ENCODE peak calls at places on chromosome 20, in six cellular contexts. G is PC-3, Z is neural progenitor cell, W is HCT116, O is hepatocyte, P is MM.1S. J is an unnamed sample.

GRCh38 chr20:39038047-39038446 is 75.9 kb downstream of the DHX35 start:
- DNase-seq in G (no peak), Z (no peak), W (no peak), O (no peak), P (no peak), J (no peak)

GRCh38 chr20:46991850-46992639 is 97.4 kb downstream of the EYA2 start:
- DNase-seq in G (no peak), Z (no peak), W (no peak), O (no peak), P (no peak), J (no peak)

GRCh38 chr20:38460040-38460623 is 12.5 kb upstream of the RALGAPB start:
- DNase-seq in G (peak; percentile 91), Z (no peak), W (peak; percentile 80), O (peak; percentile 86), P (no peak), J (peak; percentile 60)

GRCh38 chr20:1934578-1935573 is 39.7 kb downstream of the SIRPA start:
- DNase-seq in G (no peak), Z (no peak), W (no peak), O (peak; percentile 61), P (no peak), J (peak; percentile 98)

GRCh38 chr20:2692886-2693285 is 306 bp downstream of the EBF4 start:
- DNase-seq in G (no peak), Z (peak; percentile 67), W (no peak), O (no peak), P (no peak), J (peak; percentile 37)

GRCh38 chr20:23640018-23640872 is 2.5 kb upstream of the CST3 start:
- DNase-seq in G (no peak), Z (no peak), W (no peak), O (no peak), P (no peak), J (no peak)

GRCh38 chr20:1949711-1950110 is 44.1 kb downstream of the PDYN start:
- DNase-seq in G (no peak), Z (no peak), W (no peak), O (no peak), P (no peak), J (no peak)

GRCh38 chr20:62138204-62138543 is 5.0 kb downstream of the PSMA7 start:
- DNase-seq in G (no peak), Z (no peak), W (no peak), O (no peak), P (no peak), J (no peak)

GRCh38 chr20:51995551-51995951 is 193.2 kb upstream of the SALL4 start:
- DNase-seq in G (no peak), Z (no peak), W (no peak), O (no peak), P (no peak), J (no peak)

DNA sequence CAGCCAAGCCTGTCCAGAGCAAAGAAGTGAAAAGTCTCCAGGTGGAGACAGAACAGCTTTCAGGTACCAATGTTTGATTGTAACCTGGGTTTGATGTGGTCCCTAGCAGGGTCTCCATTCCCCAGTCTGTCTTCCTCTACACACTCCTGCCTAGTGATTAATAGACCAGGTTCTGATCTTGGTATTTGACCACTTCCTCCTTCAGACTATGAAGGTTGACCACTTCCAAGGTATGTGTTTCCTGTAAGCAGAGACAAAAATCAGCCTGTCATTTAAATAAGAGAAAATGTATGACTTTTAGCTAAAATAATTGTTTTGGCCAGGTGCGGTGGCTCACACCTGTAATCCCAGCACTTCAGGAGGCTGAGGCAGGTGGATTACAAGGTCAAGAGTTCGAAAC is 41.8 kb upstream of the TOP1 start:
- DNase-seq in G (peak; percentile 11), Z (no peak), W (no peak), O (no peak), P (peak; percentile 92), J (no peak)
- TF ChIP-seq EZH2phosphoT487 in G (no peak), Z (no peak), W (no peak), O (no peak), P (no peak), J (no peak)

GRCh38 chr20:58908216-58908615 is 55.7 kb downstream of the GNAS start:
- DNase-seq in G (no peak), Z (no peak), W (no peak), O (no peak), P (peak; percentile 50), J (no peak)
- H3K4me2 ChIP-seq in G (no peak overlapping the region), Z (no peak overlapping the region), W (peak overlapping the region; percentile 49), O (peak overlapping the region; percentile 38), P (peak overlapping the region; percentile 84), J (peak overlapping the region; percentile 73)

DNA sequence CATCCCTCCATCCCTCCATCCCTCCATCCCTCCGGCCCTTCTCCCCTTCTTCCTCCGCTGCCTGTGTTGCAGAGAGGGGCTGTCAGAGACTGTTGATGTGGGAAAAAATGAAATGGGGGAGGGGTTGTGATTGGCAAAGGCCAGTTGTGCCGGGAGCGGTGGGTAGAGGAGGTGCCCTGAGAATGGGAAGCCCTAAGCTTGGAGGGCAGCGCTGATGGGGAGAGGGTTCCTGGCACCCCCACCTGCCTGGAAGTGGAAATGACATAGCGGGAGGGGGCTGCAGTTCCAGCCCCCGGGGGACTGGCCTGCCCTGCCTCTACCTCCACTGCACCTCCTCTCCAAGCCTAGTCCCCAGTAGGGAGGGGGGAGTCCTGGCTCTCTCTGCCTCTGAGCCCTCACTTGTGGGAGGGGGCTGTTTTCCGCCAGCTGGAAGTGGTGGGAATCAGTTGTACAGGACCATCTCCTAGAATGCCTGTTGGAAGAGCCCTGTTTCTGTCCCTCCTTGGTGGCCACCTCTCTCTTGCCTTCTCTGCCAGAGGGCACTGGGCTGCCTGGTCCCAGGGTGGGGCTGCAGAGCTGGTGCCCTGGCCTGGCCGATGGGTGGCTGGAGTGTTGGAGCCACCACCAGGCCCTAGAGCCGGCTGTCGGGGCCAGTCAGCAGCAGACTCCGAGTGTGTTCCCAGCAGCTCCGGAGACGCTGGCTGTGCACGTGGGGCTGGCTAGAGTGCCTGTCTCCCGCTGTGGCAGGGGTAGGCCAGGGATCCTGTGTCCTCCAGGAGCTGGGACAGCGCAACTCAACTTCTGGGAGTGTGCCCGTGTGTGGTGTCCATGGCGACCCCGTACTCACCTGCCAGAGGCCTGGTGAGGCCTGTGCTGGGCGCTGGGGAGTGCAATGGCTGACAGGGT is 1.5 kb downstream of the DLGAP4 start:
- DNase-seq in G (no peak), Z (peak; percentile 40), W (no peak), O (no peak), P (no peak), J (no peak)
- TF ChIP-seq EZH2 in G (no peak), Z (no peak), W (no peak), O (no peak), P (no peak), J (no peak)

DNA sequence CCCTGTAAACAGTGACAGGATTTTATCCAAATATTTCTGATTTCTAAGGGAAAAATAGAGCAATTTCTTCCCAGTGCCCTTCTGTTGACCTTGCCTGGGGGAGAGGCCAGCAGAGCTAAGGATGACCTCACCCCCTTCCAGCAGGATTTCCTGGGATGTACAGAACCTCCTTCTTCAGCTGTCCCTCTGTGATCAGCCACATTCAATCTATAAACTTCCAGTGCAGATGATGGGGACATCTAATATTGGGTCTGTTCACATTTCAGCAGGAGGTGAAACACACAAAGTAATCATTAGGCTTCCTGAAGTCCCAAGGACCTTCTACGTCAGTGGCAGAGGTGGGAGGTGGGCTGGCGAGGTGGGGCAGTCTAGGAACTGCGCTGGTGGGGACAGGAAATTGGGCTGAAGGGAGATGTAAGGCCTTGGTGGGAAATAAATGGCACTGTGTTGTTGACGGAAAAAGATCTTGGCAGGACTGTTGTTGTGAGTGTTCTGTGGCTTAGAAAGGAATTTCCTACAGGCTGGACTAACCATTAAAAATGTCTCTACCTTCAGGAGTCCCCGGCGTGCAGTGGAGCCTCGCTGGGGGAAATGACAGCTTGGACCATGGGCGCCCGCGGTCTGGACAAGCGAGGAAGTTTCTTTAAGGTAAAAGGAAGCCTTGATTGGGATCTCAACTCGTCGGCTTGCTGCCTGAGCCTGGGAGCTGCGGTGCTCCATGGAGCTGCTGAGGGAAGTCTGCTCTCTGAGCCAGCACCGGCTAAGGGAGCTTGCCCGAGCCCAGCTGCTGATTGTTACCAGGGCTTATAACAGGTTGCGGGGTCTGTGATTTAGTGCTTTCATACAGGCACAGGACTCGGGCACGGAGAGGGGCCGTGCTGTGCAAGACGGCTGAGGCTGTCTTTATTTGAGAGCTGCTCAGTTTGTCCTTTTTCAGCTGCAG is 127.9 kb upstream of the NAA20 start:
- DNase-seq in G (peak; percentile 52), Z (no peak), W (no peak), O (peak; percentile 57), P (no peak), J (peak; percentile 81)
- TF ChIP-seq EZH2phosphoT487 in G (no peak), Z (no peak), W (no peak), O (no peak), P (no peak), J (no peak)

GRCh38 chr20:31903630-31904386 is 33.4 kb downstream of the TTLL9 start:
- DNase-seq in G (no peak), Z (no peak), W (no peak), O (no peak), P (no peak), J (no peak)

GRCh38 chr20:31908424-31908823 is 38.0 kb downstream of the TTLL9 start:
- DNase-seq in G (peak; percentile 7), Z (no peak), W (no peak), O (no peak), P (no peak), J (no peak)

GRCh38 chr20:31907046-31907445 is 36.6 kb downstream of the TTLL9 start:
- DNase-seq in G (no peak), Z (no peak), W (no peak), O (no peak), P (no peak), J (no peak)

GRCh38 chr20:31908016-31908415 is 37.6 kb downstream of the TTLL9 start:
- DNase-seq in G (no peak), Z (no peak), W (no peak), O (no peak), P (no peak), J (no peak)

DNA sequence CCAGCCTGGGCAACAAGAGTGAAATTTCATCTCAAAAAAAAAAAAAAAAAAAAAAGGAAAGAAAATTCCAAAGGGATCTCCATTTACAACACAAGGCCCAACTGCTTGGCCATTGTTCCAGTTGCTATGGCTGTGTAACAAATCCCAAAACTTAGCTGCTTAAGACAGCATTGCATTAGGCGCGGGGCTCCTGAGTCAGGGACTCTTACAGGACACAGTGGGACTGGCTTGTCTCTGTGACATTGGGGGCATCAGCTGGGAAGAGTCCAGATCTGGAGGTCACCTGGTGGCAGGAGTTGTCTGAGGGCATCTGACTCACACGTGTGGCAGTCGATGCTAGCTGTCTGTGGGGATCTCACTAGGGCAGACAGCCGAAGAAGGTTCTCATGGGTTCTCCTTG is 35.6 kb downstream of the TTLL9 start:
- DNase-seq in G (no peak), Z (peak; percentile 32), W (no peak), O (no peak), P (no peak), J (no peak)
- H3K4me2 ChIP-seq in G (no peak overlapping the region), Z (no peak overlapping the region), W (no peak overlapping the region), O (no peak overlapping the region), P (no peak overlapping the region), J (no peak overlapping the region)

J was measured in GM23248.